ENCODE peak calls at places on chromosome 14, in nine cellular contexts. P is CD8-positive, alpha-beta memory T cell; W is tibial artery; R is transverse colon; Z is adrenal gland; U is CD4-positive, CD25-positive, alpha-beta regulatory T cell; E is GM23248; A is SJSA1; G is uterus. S is an unnamed sample.

GRCh38 chr14:72559669-72560068 is 334.2 kb downstream of the DPF3 start:
- DNase-seq in E (no peak), R (no peak), A (no peak), W (no peak), Z (no peak), U (no peak), G (no peak), P (no peak), S (no peak)

GRCh38 chr14:80784824-80785223 is 156.7 kb downstream of the CEP128 start:
- DNase-seq in Z (no peak), E (peak; percentile 41), A (no peak), U (no peak), R (no peak), W (no peak), G (no peak), P (no peak), S (no peak)

GRCh38 chr14:68757618-68758081 is 35.2 kb downstream of the ZFP36L1 start:
- DNase-seq in P (no peak), R (no peak), U (no peak), G (no peak), W (peak; percentile 55), A (no peak), Z (peak; percentile 55), E (peak; percentile 23), S (no peak)

GRCh38 chr14:61889914-61890351 is 127.7 kb downstream of the SNAPC1 start:
- DNase-seq in W (no peak), Z (no peak), P (peak; percentile 19), U (peak; percentile 23), G (no peak), E (no peak), R (no peak), A (no peak), S (peak; percentile 49)

GRCh38 chr14:68563256-68564131 is 229.4 kb downstream of the ZFP36L1 start:
- DNase-seq in W (no peak), A (no peak), Z (no peak), R (no peak), U (no peak), P (peak; percentile 6), E (no peak), G (peak; percentile 76), S (no peak)

GRCh38 chr14:24289649-24290283 is 9.8 kb downstream of the DHRS1 start:
- DNase-seq in P (no peak), R (no peak), Z (no peak), U (no peak), A (no peak), G (no peak), W (no peak), E (no peak), S (no peak)

GRCh38 chr14:51805541-51805940 is 54.9 kb upstream of the GNG2 start:
- DNase-seq in U (no peak), P (no peak), E (no peak), W (no peak), A (no peak), R (no peak), G (no peak), Z (no peak), S (no peak)

GRCh38 chr14:55968741-55969140 is 149.5 kb upstream of the PELI2 start:
- DNase-seq in W (no peak), R (no peak), Z (no peak), G (no peak), U (no peak), E (no peak), P (no peak), A (no peak), S (no peak)

GRCh38 chr14:55450539-55450938 is 10.1 kb upstream of the TBPL2 start:
- DNase-seq in Z (no peak), A (no peak), P (no peak), U (no peak), R (no peak), G (no peak), W (no peak), E (no peak), S (no peak)

GRCh38 chr14:20609215-20610001 is 18.2 kb upstream of the RNASE12 start:
- DNase-seq in E (peak; percentile 92), G (peak; percentile 69), U (peak; percentile 80), W (peak; percentile 72), A (peak; percentile 94), P (peak; percentile 78), Z (peak; percentile 77), R (peak; percentile 73), S (peak; percentile 74)

GRCh38 chr14:37623552-37623951 is 28.1 kb downstream of the TTC6 start:
- DNase-seq in W (no peak), G (no peak), U (no peak), E (peak; percentile 91), Z (no peak), P (no peak), A (no peak), R (no peak), S (no peak)

GRCh38 chr14:21807975-21808374 is 134.4 kb upstream of the OR4E1 start:
- DNase-seq in U (no peak), E (no peak), P (no peak), R (no peak), G (no peak), Z (no peak), A (no peak), W (no peak), S (no peak)

GRCh38 chr14:33972522-33973162 is 21.8 kb upstream of the EGLN3 start:
- DNase-seq in P (no peak), U (no peak), Z (no peak), A (no peak), E (no peak), R (no peak), W (no peak), G (no peak), S (no peak)

GRCh38 chr14:22432348-22432976 is 156.6 kb downstream of the DAD1 start:
- DNase-seq in W (peak; percentile 48), Z (peak; percentile 69), R (peak; percentile 53), G (peak; percentile 28), P (no peak), A (peak; percentile 74), U (no peak), E (peak; percentile 89), S (no peak)

GRCh38 chr14:98008381-98009113 is 1211.4 kb downstream of the VRK1 start:
- DNase-seq in E (no peak), R (no peak), G (no peak), W (no peak), A (no peak), P (no peak), Z (no peak), U (no peak), S (peak; percentile 12)

DNA sequence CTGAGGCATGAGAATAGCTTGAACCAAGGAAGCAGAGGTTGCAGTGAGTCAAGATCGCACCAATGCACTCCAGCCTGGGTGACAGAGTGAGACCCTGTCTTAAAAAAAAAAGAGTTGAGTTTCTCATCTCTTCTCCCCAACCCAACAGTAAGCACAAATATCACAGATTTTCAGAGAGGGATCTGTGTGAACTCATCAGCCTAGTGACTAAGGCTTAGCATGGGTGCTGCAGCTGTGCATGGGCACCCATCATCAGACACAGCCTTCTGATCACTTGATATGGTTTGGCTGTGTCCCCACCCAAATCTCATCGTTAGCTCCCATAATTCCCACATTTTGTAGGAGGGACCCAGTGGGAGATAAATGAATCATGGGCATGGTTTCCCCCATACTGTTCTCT is 298.9 kb downstream of the PCNX1 start:
- DNase-seq in A (no peak), U (no peak), R (no peak), G (no peak), E (peak; percentile 32), W (no peak), P (no peak), Z (no peak), S (no peak)
- H3K27ac ChIP-seq in A (no peak overlapping the region), U (no peak overlapping the region), R (no peak overlapping the region), G (no peak overlapping the region), E (peak overlapping the region; percentile 66), W (peak overlapping the region; percentile 66), P (no peak overlapping the region), Z (no peak overlapping the region), S (no peak overlapping the region)

GRCh38 chr14:71336488-71337192 is 429.4 kb downstream of the PCNX1 start:
- DNase-seq in U (no peak), G (no peak), W (no peak), R (no peak), Z (no peak), P (no peak), A (no peak), E (no peak), S (no peak)

GRCh38 chr14:71341160-71341559 is 433.9 kb downstream of the PCNX1 start:
- DNase-seq in P (no peak), R (no peak), E (no peak), U (no peak), Z (no peak), W (no peak), G (no peak), A (no peak), S (no peak)

GRCh38 chr14:71344506-71344905 is 437.2 kb downstream of the PCNX1 start:
- DNase-seq in R (no peak), A (no peak), U (no peak), Z (no peak), P (no peak), G (no peak), E (no peak), W (no peak), S (no peak)

GRCh38 chr14:71338153-71338552 is 430.9 kb downstream of the PCNX1 start:
- DNase-seq in A (no peak), W (no peak), Z (no peak), P (no peak), U (no peak), E (no peak), G (no peak), R (no peak), S (no peak)

DNA sequence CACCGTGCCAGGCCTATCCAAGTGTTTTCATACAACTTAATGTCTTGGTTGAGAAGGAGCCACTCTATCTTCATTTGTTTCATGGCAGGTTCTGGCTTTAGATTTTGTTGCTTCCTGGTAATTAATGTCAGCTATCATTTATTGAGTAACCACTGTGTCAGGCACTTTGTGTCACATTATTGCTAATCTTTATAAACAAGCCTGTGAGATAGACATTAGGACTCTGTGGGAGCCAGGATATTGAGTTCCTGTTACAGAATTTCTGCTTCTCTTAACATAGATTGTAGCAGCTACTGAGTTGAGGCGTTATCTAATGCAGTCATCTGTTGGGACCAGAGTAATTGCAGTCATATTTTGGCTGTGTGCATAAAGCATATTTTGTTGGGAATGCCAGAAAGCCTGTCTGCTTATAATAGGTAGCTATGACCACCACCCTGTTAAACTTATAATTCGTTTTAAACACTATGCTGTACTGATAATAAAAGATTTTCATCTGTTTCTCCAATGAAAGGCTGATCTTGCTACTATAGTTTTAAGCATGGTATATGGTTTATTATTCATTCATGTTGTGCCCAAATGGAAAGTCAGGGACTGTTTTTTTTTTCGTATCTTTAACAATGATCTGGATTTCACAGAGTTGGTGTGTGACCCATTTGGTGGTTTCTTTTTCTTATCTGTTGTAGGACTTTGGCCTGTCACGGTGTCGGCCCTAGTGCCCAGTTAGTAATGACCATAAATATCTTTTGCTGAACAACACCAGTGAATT is 432.6 kb downstream of the PCNX1 start:
- DNase-seq in E (no peak), G (no peak), W (no peak), A (no peak), Z (no peak), P (no peak), U (no peak), R (no peak), S (no peak)
- H3K27ac ChIP-seq in E (no peak overlapping the region), G (no peak overlapping the region), W (no peak overlapping the region), A (no peak overlapping the region), Z (peak overlapping the region; percentile 7), P (peak overlapping the region; percentile 10), U (no peak overlapping the region), R (peak overlapping the region; percentile 30), S (no peak overlapping the region)

GRCh38 chr14:54104746-54105145 is 148.1 kb upstream of the BMP4 start:
- DNase-seq in Z (no peak), R (no peak), E (no peak), P (no peak), W (no peak), G (no peak), A (no peak), U (no peak), S (no peak)
- H3K27ac ChIP-seq in Z (no peak overlapping the region), R (no peak overlapping the region), E (no peak overlapping the region), P (no peak overlapping the region), W (no peak overlapping the region), G (no peak overlapping the region), A (no peak overlapping the region), U (no peak overlapping the region), S (no peak overlapping the region)

GRCh38 chr14:100202712-100203111 is 36.2 kb upstream of the YY1 start:
- DNase-seq in U (no peak), E (no peak), A (no peak), W (no peak), R (no peak), G (no peak), Z (no peak), P (no peak), S (no peak)
- H3K27ac ChIP-seq in U (no peak overlapping the region), E (no peak overlapping the region), A (no peak overlapping the region), W (no peak overlapping the region), R (no peak overlapping the region), G (no peak overlapping the region), Z (no peak overlapping the region), P (no peak overlapping the region), S (no peak overlapping the region)

S was measured in naive thymus-derived CD4-positive, alpha-beta T cell.